ENCODE peak calls at places on chromosomes 2 and 18, in eight cellular contexts. P, B, F, M, D, V, Q and E are unnamed samples.

GRCh38 chr2:237096911-237097310 is 11.2 kb downstream of the COPS8 start:
- DNase-seq in P (no peak), B (no peak), F (no peak), M (peak; percentile 66), D (no peak), V (no peak), Q (no peak), E (peak; percentile 59)

GRCh38 chr2:179805001-179805400 is 56.4 kb downstream of the ZNF385B start:
- DNase-seq in P (no peak), B (no peak), F (no peak), M (no peak), D (no peak), V (no peak), Q (no peak), E (no peak)

GRCh38 chr18:49728542-49728941 is 84.8 kb downstream of the ACAA2 start:
- DNase-seq in P (peak; percentile 47), B (no peak), F (peak; percentile 34), M (no peak), D (peak; percentile 14), V (no peak), Q (no peak), E (peak; percentile 57)

GRCh38 chr2:96091141-96091710 is 25.1 kb downstream of the ADRA2B start:
- DNase-seq in P (no peak), B (no peak), F (peak; percentile 77), M (no peak), D (no peak), V (peak; percentile 13), Q (no peak), E (no peak)

GRCh38 chr18:63356272-63356896 is 10.6 kb downstream of the KDSR start:
- DNase-seq in P (no peak), B (peak; percentile 39), F (no peak), M (no peak), D (no peak), V (no peak), Q (no peak), E (no peak)

GRCh38 chr18:78228974-78229373 is 750.6 kb upstream of the SALL3 start:
- DNase-seq in P (no peak), B (no peak), F (no peak), M (no peak), D (no peak), V (no peak), Q (no peak), E (no peak)

GRCh38 chr2:237209885-237210284 is 124.2 kb downstream of the COPS8 start:
- DNase-seq in P (no peak), B (no peak), F (no peak), M (no peak), D (no peak), V (no peak), Q (no peak), E (no peak)

GRCh38 chr2:119453972-119454593 is 22.4 kb downstream of the TMEM37 start:
- DNase-seq in P (no peak), B (no peak), F (no peak), M (no peak), D (no peak), V (no peak), Q (peak; percentile 13), E (no peak)

GRCh38 chr2:65030933-65031332 is 25.3 kb upstream of the CEP68 start:
- DNase-seq in P (no peak), B (no peak), F (no peak), M (no peak), D (no peak), V (no peak), Q (no peak), E (no peak)

GRCh38 chr2:198456418-198456817 is 652.0 kb downstream of the PLCL1 start:
- DNase-seq in P (no peak), B (no peak), F (no peak), M (no peak), D (no peak), V (no peak), Q (no peak), E (no peak)

GRCh38 chr2:28325173-28325566 is 67.5 kb upstream of the FOSL2 start:
- DNase-seq in P (no peak), B (no peak), F (no peak), M (no peak), D (no peak), V (no peak), Q (peak; percentile 40), E (no peak)

GRCh38 chr18:53795061-53795460 is 429.4 kb downstream of the MBD2 start:
- DNase-seq in P (no peak), B (no peak), F (no peak), M (no peak), D (no peak), V (no peak), Q (no peak), E (peak; percentile 58)

GRCh38 chr2:146847846-146848245 is 997.0 kb upstream of the ACVR2A start:
- DNase-seq in P (no peak), B (no peak), F (no peak), M (no peak), D (no peak), V (no peak), Q (no peak), E (no peak)

GRCh38 chr18:50009772-50010171 is 185.2 kb downstream of the MYO5B start:
- DNase-seq in P (peak; percentile 52), B (peak; percentile 55), F (peak; percentile 65), M (peak; percentile 30), D (peak; percentile 36), V (no peak), Q (no peak), E (peak; percentile 52)

GRCh38 chr18:10139783-10140410 is 226.1 kb downstream of the VAPA start:
- DNase-seq in P (no peak), B (no peak), F (no peak), M (peak; percentile 93), D (no peak), V (no peak), Q (no peak), E (no peak)

GRCh38 chr2:24471662-24472061 is 19.4 kb upstream of the NCOA1 start:
- DNase-seq in P (no peak), B (no peak), F (no peak), M (no peak), D (no peak), V (no peak), Q (no peak), E (no peak)

DNA sequence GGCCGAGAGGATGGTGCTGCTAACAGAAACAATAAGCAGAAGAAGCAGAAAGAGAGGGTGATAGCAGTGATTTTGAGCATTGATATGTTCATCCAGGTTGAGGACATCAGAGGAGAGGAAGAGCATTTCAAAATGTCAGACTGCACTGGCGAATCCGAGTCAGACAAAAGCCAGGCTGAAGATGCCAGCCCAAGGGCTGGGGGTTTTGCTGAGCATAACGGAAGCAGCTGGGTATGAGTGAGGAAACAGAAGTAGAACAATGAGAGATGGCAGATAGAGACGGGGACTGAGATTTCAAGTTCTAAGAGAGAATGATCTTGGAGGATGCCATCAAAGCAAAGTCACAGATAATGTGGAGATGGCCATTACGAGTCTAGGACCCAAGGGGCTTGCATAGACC is 151.2 kb downstream of the RNF144A start:
- DNase-seq in P (no peak), B (no peak), F (no peak), M (no peak), D (no peak), V (no peak), Q (no peak), E (no peak)
- H3K27ac ChIP-seq in P (no peak overlapping the region), B (no peak overlapping the region), F (no peak overlapping the region), M (no peak overlapping the region), D (no peak overlapping the region), V (no peak overlapping the region), Q (no peak overlapping the region), E (no peak overlapping the region)

DNA sequence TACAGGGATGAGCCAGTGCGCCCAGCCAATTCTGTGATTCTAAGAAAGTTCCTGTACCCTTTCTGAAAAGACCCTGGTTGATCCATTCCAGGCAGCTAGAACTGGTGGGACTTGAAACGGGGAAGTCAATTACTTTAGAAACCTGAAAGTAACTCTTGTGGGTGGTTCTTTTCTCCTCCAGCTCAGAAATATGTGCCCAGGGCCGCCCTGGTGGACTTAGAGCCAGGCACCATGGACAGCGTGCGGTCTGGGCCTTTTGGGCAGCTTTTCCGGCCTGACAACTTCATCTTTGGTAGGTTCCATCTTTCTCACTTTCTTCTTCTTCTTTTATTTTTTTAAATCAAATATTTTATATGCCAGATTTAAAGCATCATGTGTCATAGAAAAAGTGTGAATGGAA is 2.7 kb downstream of the TUBB6 start:
- DNase-seq in P (no peak), B (no peak), F (no peak), M (no peak), D (no peak), V (no peak), Q (peak; percentile 62), E (no peak)
- H3K4me1 ChIP-seq in P (peaks cover 19% of the 10 kb centered on the region), B (no peaks in the 10 kb centered on the region), F (peaks cover 31% of the 10 kb centered on the region), M (peaks cover 14% of the 10 kb centered on the region), D (peaks cover 22% of the 10 kb centered on the region), V (peaks cover 72% of the 10 kb centered on the region), Q (peaks cover 67% of the 10 kb centered on the region), E (peaks cover 38% of the 10 kb centered on the region)

DNA sequence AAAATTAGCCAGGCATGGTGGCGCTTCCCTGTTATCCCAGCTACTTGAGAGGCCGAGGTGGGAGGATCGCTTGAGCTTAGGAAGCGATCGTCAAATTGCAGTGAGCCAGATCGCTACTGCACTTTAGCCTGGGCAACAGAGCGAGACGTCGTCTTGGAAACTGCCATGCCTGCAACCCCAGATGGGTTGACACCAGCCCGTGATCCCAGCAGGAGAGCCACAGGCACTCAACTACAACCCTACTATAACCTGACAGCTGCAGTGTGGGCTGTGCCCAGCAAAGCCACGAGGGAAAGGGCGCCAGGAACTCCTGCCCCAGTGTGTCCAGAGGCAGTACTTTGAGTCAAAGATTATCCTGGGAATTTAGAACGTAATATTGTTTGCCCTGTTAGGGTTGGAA is 85.6 kb downstream of the SS18 start:
- DNase-seq in P (no peak), B (no peak), F (no peak), M (no peak), D (no peak), V (no peak), Q (no peak), E (no peak)
- H3K4me3 ChIP-seq in P (no peak overlapping the region), B (no peak overlapping the region), F (no peak overlapping the region), M (no peak overlapping the region), D (no peak overlapping the region), V (no peak overlapping the region), Q (no peak overlapping the region), E (no peak overlapping the region)

DNA sequence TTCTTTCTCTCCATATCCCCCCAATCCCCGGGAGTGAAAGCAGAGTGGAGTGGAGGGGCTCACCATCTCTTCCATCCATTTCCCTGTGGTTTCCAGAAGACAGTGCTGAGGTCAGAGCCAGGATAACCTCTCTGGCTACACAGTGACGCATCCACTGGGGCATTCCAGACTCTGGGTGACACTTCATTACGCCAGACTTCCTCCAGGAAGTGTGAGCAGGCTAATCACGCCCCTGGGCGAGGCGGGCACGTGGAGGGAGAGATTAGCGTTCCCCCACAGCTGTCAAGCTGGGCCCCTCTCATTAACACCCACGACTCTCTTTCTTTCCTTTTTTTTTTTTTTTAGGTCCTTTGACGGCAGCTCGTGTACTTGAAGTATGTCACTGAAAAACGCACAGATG is 274.7 kb downstream of the AFF3 start:
- DNase-seq in P (no peak), B (no peak), F (no peak), M (peak; percentile 93), D (no peak), V (no peak), Q (no peak), E (peak; percentile 7)
- H3K27ac ChIP-seq in P (no peak overlapping the region), B (peak overlapping the region; percentile 30), F (no peak overlapping the region), M (no peak overlapping the region), D (no peak overlapping the region), V (no peak overlapping the region), Q (no peak overlapping the region), E (no peak overlapping the region)

DNA sequence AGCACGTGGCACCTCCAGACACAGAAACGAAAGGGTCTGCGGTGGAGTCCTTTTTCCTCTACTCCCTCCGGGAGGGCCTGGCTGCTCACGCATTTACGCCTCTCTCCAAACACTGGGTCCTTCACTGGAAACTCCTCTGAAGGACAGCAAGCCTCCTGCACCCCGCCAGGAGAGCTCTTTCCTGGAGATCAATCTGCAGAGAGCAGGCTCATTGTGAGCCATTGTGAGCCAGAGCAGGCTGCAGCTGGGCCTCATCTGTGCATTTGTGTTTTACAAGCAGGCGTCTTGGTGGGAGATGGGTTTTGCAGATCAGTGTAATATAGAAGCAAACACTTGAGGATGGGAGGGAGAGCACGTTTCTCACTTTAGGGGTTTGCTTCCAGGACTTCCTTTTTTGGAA is 163.3 kb downstream of the GLI2 start:
- DNase-seq in P (no peak), B (no peak), F (no peak), M (peak; percentile 30), D (no peak), V (no peak), Q (no peak), E (no peak)
- H3K4me1 ChIP-seq in P (peaks cover 3% of the 10 kb centered on the region), B (peaks cover 10% of the 10 kb centered on the region), F (no peaks in the 10 kb centered on the region), M (peaks cover 13% of the 10 kb centered on the region), D (no peaks in the 10 kb centered on the region), V (peaks cover 3% of the 10 kb centered on the region), Q (peaks cover 21% of the 10 kb centered on the region), E (no peaks in the 10 kb centered on the region)